ENCODE peak calls at places on chromosomes 3 and 15, in eight cellular contexts. H, T, P, A, L, I, M and W are unnamed samples.

GRCh38 chr3:183555541-183556081 is at the start of gene KLHL6:
- DNase-seq in A (no peak), L (no peak), M (no peak), I (no peak), P (no peak), H (no peak), T (no peak), W (no peak)

GRCh38 chr3:127406309-127407025 is 118.6 kb upstream of the PRR20G start:
- DNase-seq in T (no peak), P (no peak), A (peak), H (peak), I (peak), M (no peak), L (peak), W (no peak)

GRCh38 chr3:49554639-49555265 is 475 bp downstream of the BSN start:
- DNase-seq in P (peak), H (no peak), T (peak), L (peak), M (no peak), I (no peak), A (peak), W (no peak)

GRCh38 chr3:111012388-111013248 is 59.0 kb upstream of the NECTIN3 start:
- DNase-seq in H (no peak), A (no peak), T (peak), I (peak), L (peak), M (no peak), P (no peak), W (no peak)

GRCh38 chr15:65342493-65342892 is 35.3 kb downstream of the IGDCC3 start:
- DNase-seq in T (no peak), H (no peak), A (no peak), L (no peak), M (no peak), I (no peak), P (no peak), W (no peak)

GRCh38 chr15:82020588-82020987 is 25.2 kb downstream of the MEX3B start:
- DNase-seq in L (no peak), A (no peak), M (no peak), P (no peak), T (peak), I (no peak), H (no peak), W (no peak)

GRCh38 chr3:39573392-39573791 is 105.9 kb downstream of the MOBP start:
- DNase-seq in P (no peak), L (no peak), I (no peak), H (no peak), A (no peak), T (no peak), M (no peak), W (no peak)

GRCh38 chr3:43071313-43071893 is 34.5 kb downstream of the POMGNT2 start:
- DNase-seq in A (no peak), H (no peak), P (no peak), I (peak), T (peak), L (no peak), M (no peak), W (no peak)

GRCh38 chr3:36911990-36912804 is 32.7 kb downstream of the TRANK1 start:
- DNase-seq in H (peak), A (peak), T (no peak), P (no peak), M (peak), I (peak), L (peak), W (no peak)

GRCh38 chr3:138180375-138181029 is 5.8 kb upstream of the DBR1 start:
- DNase-seq in P (no peak), A (peak), M (no peak), L (peak), I (peak), H (no peak), T (peak), W (no peak)

GRCh38 chr15:62975515-62975914 is 67.0 kb upstream of the TPM1 start:
- DNase-seq in I (no peak), T (peak), M (no peak), L (peak), A (no peak), H (peak), P (no peak), W (no peak)

GRCh38 chr15:88782465-88782864 is 20.8 kb upstream of the ACAN start:
- DNase-seq in I (no peak), M (no peak), A (no peak), P (no peak), T (no peak), L (no peak), H (no peak), W (no peak)

GRCh38 chr3:141089339-141090152 is 38.4 kb downstream of the SPSB4 start:
- DNase-seq in P (no peak), I (no peak), A (no peak), H (no peak), L (no peak), M (no peak), T (no peak), W (no peak)

GRCh38 chr3:158539414-158540014 is 31.5 kb upstream of the MLF1 start:
- DNase-seq in I (peak), T (peak), L (peak), M (peak), A (peak), P (no peak), H (peak), W (no peak)

GRCh38 chr3:195908439-195909293 is at the start of gene TNK2:
- DNase-seq in I (no peak), M (no peak), H (peak), L (peak), A (no peak), P (peak), T (peak), W (peak)

GRCh38 chr15:67063689-67064606 is 1.5 kb upstream of the SMAD3 start:
- DNase-seq in I (peak), A (peak), H (peak), M (no peak), T (peak), P (peak), L (peak), W (no peak)

GRCh38 chr15:73927003-73927475 is 777 bp downstream of the LOXL1 start:
- DNase-seq in L (peak), A (no peak), P (peak), M (no peak), H (no peak), I (no peak), T (peak), W (no peak)

GRCh38 chr3:138946554-138947302 is at the start of the genes FOXL2 and FOXL2NB:
- DNase-seq in L (peak), T (peak), A (peak), P (no peak), M (no peak), H (peak), I (no peak), W (no peak)

GRCh38 chr15:93037341-93038063 is 51.5 kb downstream of the RGMA start:
- DNase-seq in P (peak), L (no peak), M (peak), H (no peak), A (no peak), T (peak), I (no peak), W (peak)

GRCh38 chr15:84033793-84034553 is 201.6 kb upstream of the GOLGA6L4 start:
- DNase-seq in P (no peak), I (no peak), T (no peak), L (no peak), H (no peak), A (peak), M (no peak), W (no peak)

GRCh38 chr3:59654953-59655430 is 605.2 kb upstream of the CFAP20DC start:
- DNase-seq in A (no peak), M (no peak), H (no peak), P (no peak), I (no peak), L (no peak), T (no peak), W (no peak)

GRCh38 chr15:81381725-81382124 is 7.7 kb upstream of the TMC3 start:
- DNase-seq in M (no peak), P (no peak), I (no peak), T (no peak), L (no peak), A (no peak), H (no peak), W (no peak)

GRCh38 chr3:129310111-129310601 is 31.5 kb downstream of the HMCES start:
- DNase-seq in H (no peak), I (peak), L (peak), A (no peak), M (no peak), T (no peak), P (no peak), W (no peak)

GRCh38 chr3:153911111-153911510 is 210.1 kb upstream of the ARHGEF26 start:
- DNase-seq in A (no peak), P (no peak), L (no peak), H (no peak), T (no peak), I (no peak), M (no peak), W (no peak)

GRCh38 chr3:108181172-108181571 is 41.1 kb downstream of the IFT57 start:
- DNase-seq in P (no peak), H (no peak), I (no peak), T (no peak), A (no peak), L (no peak), M (no peak), W (no peak)

GRCh38 chr3:58005662-58006061 is 2.6 kb upstream of the FLNB start:
- DNase-seq in H (no peak), I (peak), M (no peak), L (peak), P (no peak), T (no peak), A (peak), W (no peak)

GRCh38 chr15:74214324-74215021 is 11.9 kb upstream of the STRA6 start:
- DNase-seq in T (no peak), I (no peak), L (no peak), P (no peak), H (no peak), M (no peak), A (no peak), W (no peak)

GRCh38 chr15:44662478-44663409 is 718 bp downstream of the SPG11 start:
- DNase-seq in M (no peak), T (peak), A (peak), P (peak), L (peak), H (peak), I (peak), W (peak)

GRCh38 chr3:33440328-33440577 is at the start of gene UBP1:
- DNase-seq in L (peak), I (no peak), H (no peak), A (no peak), T (peak), M (no peak), P (peak), W (no peak)

GRCh38 chr15:98723195-98723594 is 74.9 kb downstream of the IGF1R start:
- DNase-seq in M (no peak), P (no peak), H (no peak), T (no peak), L (no peak), A (no peak), I (no peak), W (no peak)

GRCh38 chr15:83039206-83039605 is 27.8 kb upstream of the C15orf40 start:
- DNase-seq in I (no peak), H (no peak), M (no peak), T (no peak), L (no peak), A (no peak), P (no peak), W (no peak)

GRCh38 chr3:53169045-53169831 is 8.2 kb downstream of the PRKCD start:
- DNase-seq in T (peak), A (no peak), H (no peak), M (no peak), L (no peak), P (no peak), I (peak), W (no peak)

GRCh38 chr15:52636459-52636858 is 42.7 kb downstream of the ATOSA start:
- DNase-seq in L (no peak), T (no peak), H (no peak), P (no peak), I (no peak), M (no peak), A (peak), W (no peak)

GRCh38 chr3:125679258-125679657 is 84.0 kb upstream of the OSBPL11 start:
- DNase-seq in P (no peak), T (no peak), L (no peak), I (peak), H (no peak), A (no peak), M (no peak), W (no peak)

GRCh38 chr3:188123170-188123920 is 30.6 kb upstream of the LPP start:
- DNase-seq in H (no peak), M (no peak), A (peak), I (peak), T (no peak), L (peak), P (no peak), W (no peak)

GRCh38 chr3:50230833-50231125 is 5.2 kb upstream of the GNAI2 start:
- DNase-seq in L (no peak), A (peak), I (no peak), M (no peak), T (no peak), H (no peak), P (no peak), W (no peak)

GRCh38 chr15:96035091-96035490 is 295.4 kb upstream of the NR2F2 start:
- DNase-seq in H (no peak), A (no peak), I (no peak), L (no peak), P (no peak), M (no peak), T (no peak), W (no peak)

GRCh38 chr3:12159227-12159601 is 502 bp upstream of the TIMP4 start:
- DNase-seq in H (no peak), I (no peak), L (no peak), A (no peak), T (peak), M (no peak), P (no peak), W (no peak)

GRCh38 chr3:12155833-12156232 is 2.9 kb downstream of the TIMP4 start:
- DNase-seq in I (peak), L (peak), T (no peak), H (peak), A (peak), P (no peak), M (no peak), W (peak)

GRCh38 chr3:12158387-12159226 is at the start of gene TIMP4:
- DNase-seq in I (peak), T (peak), P (peak), M (no peak), H (peak), L (peak), A (peak), W (peak)

GRCh38 chr3:12155264-12155663 is 3.4 kb downstream of the TIMP4 start:
- DNase-seq in H (no peak), A (no peak), I (no peak), M (no peak), P (no peak), L (no peak), T (no peak), W (no peak)

GRCh38 chr3:12157026-12157425 is 1.7 kb downstream of the TIMP4 start:
- DNase-seq in A (no peak), M (no peak), P (no peak), H (no peak), I (no peak), L (no peak), T (no peak), W (no peak)
- TF ChIP-seq CTCF in A (no peak), M (no peak), P (no peak), H (no peak), I (no peak), L (no peak), T (no peak), W (no peak)

GRCh38 chr3:192409838-192410683 is 317.3 kb downstream of the FGF12 start:
- DNase-seq in I (no peak), A (no peak), H (peak), M (no peak), L (peak), P (no peak), T (peak), W (no peak)
- TF ChIP-seq CTCF in I (no peak), A (no peak), H (peak), M (no peak), L (peak), P (no peak), T (peak), W (no peak)

DNA sequence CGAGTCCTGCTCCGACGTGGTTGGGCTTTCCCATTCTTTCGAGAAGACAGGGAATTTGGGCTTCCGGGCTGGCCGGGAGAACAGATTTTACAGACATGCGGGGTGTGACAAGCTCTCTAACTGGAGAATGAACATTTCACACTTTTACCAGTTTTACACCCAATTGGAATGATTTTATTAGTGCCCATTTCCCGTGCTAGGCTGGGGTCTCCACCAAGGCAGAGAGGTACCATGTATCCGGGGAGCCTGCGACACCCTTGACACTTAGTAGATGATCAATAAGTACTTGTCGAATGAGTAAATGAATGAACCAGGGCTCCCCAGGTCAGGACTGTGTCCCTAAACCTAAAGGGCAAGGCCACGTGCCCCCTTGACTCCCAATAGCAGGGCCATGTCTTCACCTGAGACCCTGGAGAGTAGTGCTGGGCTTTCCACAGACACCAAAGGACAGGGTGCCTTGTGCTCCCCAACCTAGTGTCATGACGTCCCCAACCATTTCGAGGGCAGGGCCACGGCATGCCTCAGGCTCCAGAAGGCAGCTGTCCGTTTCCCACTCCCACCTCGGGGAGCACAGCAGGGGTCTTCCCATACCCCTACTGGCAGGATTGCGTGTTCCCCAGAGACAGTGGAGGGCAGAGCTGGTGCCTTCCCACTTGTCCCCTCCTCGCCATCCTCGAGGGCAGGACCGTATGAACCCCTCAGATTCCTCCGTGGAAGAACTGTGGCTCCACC is 680 bp upstream of the MYD88 start:
- DNase-seq in M (no peak), I (no peak), A (no peak), T (peak), L (no peak), H (no peak), P (no peak), W (no peak)
- TF ChIP-seq CTCF in M (peak), I (no peak), A (no peak), T (peak), L (no peak), H (no peak), P (no peak), W (no peak)

GRCh38 chr3:12495749-12496452 is 11.6 kb downstream of the TSEN2 start:
- DNase-seq in T (peak), H (no peak), A (no peak), M (no peak), P (no peak), I (no peak), L (no peak), W (no peak)
- TF ChIP-seq CTCF in T (peak), H (peak), A (no peak), M (peak), P (no peak), I (peak), L (no peak), W (no peak)

DNA sequence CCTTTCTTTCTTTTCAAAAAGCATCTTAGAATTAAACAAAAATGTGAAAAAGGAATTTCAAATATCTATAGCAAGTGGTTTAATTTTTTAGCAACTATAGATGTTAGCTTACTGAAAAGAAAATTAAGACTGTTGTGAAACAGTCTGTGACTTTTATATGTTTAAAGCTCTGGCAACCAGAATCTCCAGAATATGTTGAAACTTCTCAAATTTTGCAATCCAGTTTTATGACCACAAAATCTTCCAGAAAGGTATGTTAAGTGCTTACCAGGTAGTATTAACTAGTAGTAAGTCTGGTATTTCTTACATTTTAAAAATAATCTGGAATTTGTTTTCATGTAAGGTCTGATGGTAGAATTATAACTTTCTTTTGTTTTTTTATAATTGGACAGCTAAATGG is 235.0 kb downstream of the SLC9A9 start:
- DNase-seq in H (no peak), L (no peak), I (no peak), P (no peak), M (no peak), A (no peak), T (no peak), W (no peak)
- TF ChIP-seq CTCF in H (no peak), L (no peak), I (no peak), P (no peak), M (no peak), A (no peak), T (no peak), W (no peak)

DNA sequence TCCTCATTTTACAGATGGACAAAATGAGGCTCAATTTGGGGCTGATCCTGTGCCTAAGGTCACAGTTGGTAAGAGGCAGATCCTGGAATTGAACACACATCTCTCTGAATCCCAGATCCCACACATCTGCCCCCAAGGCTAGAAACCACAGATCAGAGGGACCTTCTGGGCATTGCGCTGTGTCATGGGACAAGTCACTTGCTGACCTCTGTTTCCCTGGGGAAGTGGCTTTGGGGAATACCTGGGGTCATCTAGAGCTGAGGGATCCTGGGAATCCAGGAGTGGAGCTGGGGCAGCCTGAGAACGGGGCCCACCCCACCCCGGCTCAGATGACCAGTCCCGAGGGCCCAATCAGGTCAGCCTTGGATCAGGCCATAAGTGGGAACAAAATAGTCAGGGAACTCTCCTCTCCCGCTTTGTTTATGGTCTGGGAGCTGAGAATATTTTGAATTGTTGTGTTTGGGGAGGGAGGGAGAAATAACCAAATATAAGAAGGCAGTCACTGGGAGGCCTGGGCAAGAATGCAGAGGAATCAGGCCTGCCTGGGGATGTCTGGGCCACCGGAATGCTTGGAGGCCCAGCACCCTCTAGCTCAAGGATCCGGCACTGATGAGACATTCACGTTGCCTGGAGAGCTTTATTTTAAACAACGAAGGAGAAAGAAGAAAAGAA is 8.8 kb upstream of the SLC6A6 start:
- DNase-seq in L (no peak), A (peak), M (no peak), P (no peak), H (no peak), I (no peak), T (no peak), W (no peak)
- TF ChIP-seq CTCF in L (no peak), A (peak), M (no peak), P (no peak), H (no peak), I (no peak), T (no peak), W (no peak)